ENCODE peak calls at places on chromosomes 4 and X, in seven cellular contexts. One of them, this sample, is unnamed.

GRCh38 chr4:98501383-98501782 is 157.0 kb downstream of the TSPAN5 start:
- DNase-seq in Calu3: no peak
- DNase-seq in NB4: peak; percentile 24
- DNase-seq in MM.1S: no peak
- DNase-seq in gastrocnemius medialis: no peak
- DNase-seq in HFF-Myc: no peak
- DNase-seq in left lung: no peak
- DNase-seq in this sample: no peak

GRCh38 chrX:31547416-31547815 is 475.6 kb upstream of the FTHL17 start:
- DNase-seq in MM.1S: no peak
- DNase-seq in HFF-Myc: no peak
- DNase-seq in Calu3: no peak
- DNase-seq in NB4: no peak
- DNase-seq in gastrocnemius medialis: no peak
- DNase-seq in left lung: no peak
- DNase-seq in this sample: no peak

GRCh38 chr4:109947918-109948317 is 35.2 kb downstream of the EGF start:
- DNase-seq in left lung: no peak
- DNase-seq in MM.1S: no peak
- DNase-seq in gastrocnemius medialis: no peak
- DNase-seq in NB4: no peak
- DNase-seq in HFF-Myc: no peak
- DNase-seq in Calu3: no peak
- DNase-seq in this sample: no peak

GRCh38 chr4:173074501-173074946 is 94.1 kb upstream of the GALNT7 start:
- DNase-seq in HFF-Myc: peak; percentile 68
- DNase-seq in gastrocnemius medialis: peak; percentile 35
- DNase-seq in MM.1S: no peak
- DNase-seq in left lung: no peak
- DNase-seq in Calu3: peak; percentile 4
- DNase-seq in NB4: peak; percentile 87
- DNase-seq in this sample: no peak

GRCh38 chr4:183797445-183798248 is 107.5 kb upstream of the STOX2 start:
- DNase-seq in HFF-Myc: no peak
- DNase-seq in gastrocnemius medialis: no peak
- DNase-seq in NB4: peak; percentile 33
- DNase-seq in MM.1S: no peak
- DNase-seq in left lung: peak; percentile 47
- DNase-seq in Calu3: peak; percentile 60
- DNase-seq in this sample: no peak

GRCh38 chrX:20378291-20378920 is 111.7 kb upstream of the RPS6KA3 start:
- DNase-seq in NB4: no peak
- DNase-seq in HFF-Myc: no peak
- DNase-seq in left lung: no peak
- DNase-seq in gastrocnemius medialis: no peak
- DNase-seq in Calu3: peak; percentile 52
- DNase-seq in MM.1S: no peak
- DNase-seq in this sample: no peak

GRCh38 chr4:74621616-74622015 is 172.7 kb downstream of the BTC start:
- DNase-seq in Calu3: no peak
- DNase-seq in NB4: no peak
- DNase-seq in gastrocnemius medialis: no peak
- DNase-seq in MM.1S: no peak
- DNase-seq in left lung: no peak
- DNase-seq in HFF-Myc: no peak
- DNase-seq in this sample: no peak

GRCh38 chr4:53595204-53595603 is 3.9 kb upstream of the LNX1 start:
- DNase-seq in left lung: no peak
- DNase-seq in gastrocnemius medialis: no peak
- DNase-seq in HFF-Myc: no peak
- DNase-seq in NB4: no peak
- DNase-seq in Calu3: no peak
- DNase-seq in MM.1S: no peak
- DNase-seq in this sample: no peak

GRCh38 chr4:69484011-69484410 is 11.7 kb downstream of the UGT2B4 start:
- DNase-seq in Calu3: no peak
- DNase-seq in HFF-Myc: no peak
- DNase-seq in NB4: no peak
- DNase-seq in MM.1S: no peak
- DNase-seq in left lung: no peak
- DNase-seq in gastrocnemius medialis: no peak
- DNase-seq in this sample: no peak

GRCh38 chr4:53021709-53022108 is 159.6 kb downstream of the RASL11B start:
- DNase-seq in NB4: no peak
- DNase-seq in HFF-Myc: no peak
- DNase-seq in gastrocnemius medialis: no peak
- DNase-seq in MM.1S: no peak
- DNase-seq in Calu3: no peak
- DNase-seq in left lung: no peak
- DNase-seq in this sample: no peak

GRCh38 chr4:25031077-25031606 is 396 bp upstream of the LGI2 start:
- DNase-seq in NB4: peak; percentile 69
- DNase-seq in left lung: no peak
- DNase-seq in HFF-Myc: no peak
- DNase-seq in MM.1S: no peak
- DNase-seq in Calu3: peak; percentile 1
- DNase-seq in gastrocnemius medialis: no peak
- DNase-seq in this sample: no peak

GRCh38 chrX:123993326-123993725 is 31.8 kb downstream of the STAG2 start:
- DNase-seq in MM.1S: no peak
- DNase-seq in left lung: no peak
- DNase-seq in NB4: no peak
- DNase-seq in Calu3: no peak
- DNase-seq in gastrocnemius medialis: no peak
- DNase-seq in HFF-Myc: peak; percentile 7
- DNase-seq in this sample: no peak

GRCh38 chr4:90137545-90137944 is 10.4 kb downstream of the CCSER1 start:
- DNase-seq in NB4: peak; percentile 4
- DNase-seq in gastrocnemius medialis: no peak
- DNase-seq in Calu3: no peak
- DNase-seq in HFF-Myc: no peak
- DNase-seq in MM.1S: no peak
- DNase-seq in left lung: no peak
- DNase-seq in this sample: no peak

GRCh38 chr4:2261110-2261852 is 628 bp downstream of the MXD4 start:
- DNase-seq in left lung: peak; percentile 65
- DNase-seq in MM.1S: peak; percentile 61
- DNase-seq in NB4: peak; percentile 71
- DNase-seq in gastrocnemius medialis: peak; percentile 33
- DNase-seq in Calu3: peak; percentile 47
- DNase-seq in HFF-Myc: no peak
- DNase-seq in this sample: peak; percentile 30

GRCh38 chr4:6926681-6927478 is 17.3 kb downstream of the TBC1D14 start:
- DNase-seq in MM.1S: no peak
- DNase-seq in Calu3: no peak
- DNase-seq in left lung: peak; percentile 83
- DNase-seq in gastrocnemius medialis: no peak
- DNase-seq in HFF-Myc: no peak
- DNase-seq in NB4: peak; percentile 66
- DNase-seq in this sample: no peak

GRCh38 chrX:24506082-24506481 is 41.0 kb downstream of the PDK3 start:
- DNase-seq in NB4: peak; percentile 16
- DNase-seq in HFF-Myc: no peak
- DNase-seq in Calu3: no peak
- DNase-seq in gastrocnemius medialis: no peak
- DNase-seq in left lung: no peak
- DNase-seq in MM.1S: no peak
- DNase-seq in this sample: no peak

GRCh38 chr4:184400375-184400870 is 73.9 kb downstream of the IRF2 start:
- DNase-seq in Calu3: peak; percentile 11
- DNase-seq in MM.1S: no peak
- DNase-seq in NB4: no peak
- DNase-seq in gastrocnemius medialis: peak; percentile 45
- DNase-seq in HFF-Myc: peak; percentile 48
- DNase-seq in left lung: no peak
- DNase-seq in this sample: no peak

GRCh38 chr4:114263233-114263632 is 283.8 kb upstream of the ARSJ start:
- DNase-seq in NB4: no peak
- DNase-seq in left lung: no peak
- DNase-seq in Calu3: no peak
- DNase-seq in HFF-Myc: peak; percentile 3
- DNase-seq in MM.1S: no peak
- DNase-seq in gastrocnemius medialis: no peak
- DNase-seq in this sample: no peak

GRCh38 chrX:106035064-106035463 is 3.5 kb downstream of the SERPINA7 start:
- DNase-seq in HFF-Myc: no peak
- DNase-seq in left lung: no peak
- DNase-seq in Calu3: no peak
- DNase-seq in gastrocnemius medialis: no peak
- DNase-seq in NB4: peak; percentile 4
- DNase-seq in MM.1S: no peak
- DNase-seq in this sample: no peak
- TF ChIP-seq CTCF in HFF-Myc: no peak
- TF ChIP-seq CTCF in left lung: no peak
- TF ChIP-seq CTCF in Calu3: no peak
- TF ChIP-seq CTCF in gastrocnemius medialis: no peak
- TF ChIP-seq CTCF in NB4: peak; percentile 22
- TF ChIP-seq CTCF in MM.1S: peak; percentile 49
- TF ChIP-seq CTCF in this sample: no peak

DNA sequence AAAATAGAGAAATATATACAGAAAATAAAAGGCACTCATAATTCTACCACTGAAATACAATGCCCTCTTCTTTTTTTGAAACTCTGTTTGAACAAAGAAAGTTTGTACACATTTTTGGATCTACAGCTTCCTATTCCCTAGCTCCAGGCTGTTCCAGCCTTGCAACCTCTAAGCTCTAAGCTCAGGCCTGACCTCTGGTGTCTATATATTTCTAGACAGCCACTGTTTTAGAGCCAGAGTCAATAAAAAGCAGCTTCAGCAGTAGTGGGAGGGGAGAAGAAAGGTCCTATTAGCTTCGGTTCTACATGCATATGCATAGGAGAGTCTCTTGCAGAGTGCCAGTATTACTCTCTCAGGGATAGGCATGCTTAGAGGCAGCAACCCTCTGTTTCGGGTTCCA is 39.7 kb downstream of the CLDN2 start:
- DNase-seq in MM.1S: no peak
- DNase-seq in left lung: no peak
- DNase-seq in NB4: peak; percentile 1
- DNase-seq in Calu3: peak; percentile 17
- DNase-seq in gastrocnemius medialis: no peak
- DNase-seq in HFF-Myc: no peak
- DNase-seq in this sample: no peak
- TF ChIP-seq CTCF in MM.1S: no peak
- TF ChIP-seq CTCF in left lung: no peak
- TF ChIP-seq CTCF in NB4: no peak
- TF ChIP-seq CTCF in Calu3: no peak
- TF ChIP-seq CTCF in gastrocnemius medialis: no peak
- TF ChIP-seq CTCF in HFF-Myc: peak; percentile 9
- TF ChIP-seq CTCF in this sample: no peak

DNA sequence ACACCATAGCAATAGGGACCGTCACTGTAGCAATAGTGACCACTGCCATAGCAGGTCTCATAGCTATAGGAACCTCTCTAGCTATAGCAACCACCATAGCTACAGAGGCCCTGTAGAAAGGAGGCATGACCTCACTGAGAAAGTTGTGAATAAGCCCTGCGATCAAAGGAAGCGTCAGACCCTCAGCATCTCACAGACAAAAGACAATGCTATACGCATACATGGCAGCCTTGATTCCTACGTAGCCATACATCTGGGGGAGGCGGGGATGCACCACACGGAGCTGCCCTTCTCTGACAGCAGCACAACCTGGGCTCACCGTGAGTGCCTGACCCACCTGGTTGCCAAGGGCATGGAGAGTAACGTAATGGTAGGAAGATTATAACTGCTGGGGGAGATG is 88.5 kb downstream of the MTMR1 start:
- DNase-seq in Calu3: no peak
- DNase-seq in gastrocnemius medialis: no peak
- DNase-seq in left lung: no peak
- DNase-seq in NB4: no peak
- DNase-seq in MM.1S: no peak
- DNase-seq in HFF-Myc: no peak
- DNase-seq in this sample: no peak
- TF ChIP-seq CTCF in Calu3: no peak
- TF ChIP-seq CTCF in gastrocnemius medialis: no peak
- TF ChIP-seq CTCF in left lung: no peak
- TF ChIP-seq CTCF in NB4: no peak
- TF ChIP-seq CTCF in MM.1S: no peak
- TF ChIP-seq CTCF in HFF-Myc: no peak
- TF ChIP-seq CTCF in this sample: no peak

DNA sequence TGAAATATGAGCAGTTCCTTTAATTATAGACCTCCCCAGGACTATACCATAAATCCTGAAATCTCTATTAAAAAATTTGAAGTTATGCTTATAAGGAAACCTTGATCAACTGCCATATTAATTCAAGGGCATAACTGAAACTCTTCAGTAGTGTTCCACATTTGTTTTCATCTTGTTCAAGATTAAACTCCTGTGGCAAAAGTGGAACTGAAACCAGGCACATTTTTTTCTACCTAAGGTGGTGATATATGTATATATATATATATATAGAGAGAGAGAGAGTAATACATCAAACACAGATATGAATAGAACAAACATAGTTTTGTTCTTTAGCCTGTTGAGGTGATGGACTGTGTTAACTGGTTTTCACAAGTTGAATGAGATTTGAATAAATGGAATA is 287.9 kb downstream of the DACH2 start:
- DNase-seq in MM.1S: peak; percentile 89
- DNase-seq in gastrocnemius medialis: no peak
- DNase-seq in NB4: no peak
- DNase-seq in Calu3: no peak
- DNase-seq in HFF-Myc: no peak
- DNase-seq in left lung: no peak
- DNase-seq in this sample: no peak
- TF ChIP-seq CTCF in MM.1S: no peak
- TF ChIP-seq CTCF in gastrocnemius medialis: no peak
- TF ChIP-seq CTCF in NB4: no peak
- TF ChIP-seq CTCF in Calu3: no peak
- TF ChIP-seq CTCF in HFF-Myc: no peak
- TF ChIP-seq CTCF in left lung: no peak
- TF ChIP-seq CTCF in this sample: no peak

GRCh38 chr4:40915318-40916217 is 165.8 kb downstream of the NSUN7 start:
- DNase-seq in Calu3: no peak
- DNase-seq in MM.1S: no peak
- DNase-seq in gastrocnemius medialis: no peak
- DNase-seq in left lung: no peak
- DNase-seq in NB4: no peak
- DNase-seq in HFF-Myc: no peak
- DNase-seq in this sample: no peak

GRCh38 chr4:40916218-40916555 is 166.4 kb downstream of the NSUN7 start:
- DNase-seq in NB4: no peak
- DNase-seq in HFF-Myc: no peak
- DNase-seq in MM.1S: no peak
- DNase-seq in gastrocnemius medialis: peak; percentile 78
- DNase-seq in left lung: no peak
- DNase-seq in Calu3: no peak
- DNase-seq in this sample: no peak

GRCh38 chr4:40918330-40918729 is 168.6 kb downstream of the NSUN7 start:
- DNase-seq in HFF-Myc: no peak
- DNase-seq in left lung: peak; percentile 52
- DNase-seq in gastrocnemius medialis: peak; percentile 90
- DNase-seq in NB4: no peak
- DNase-seq in Calu3: no peak
- DNase-seq in MM.1S: no peak
- DNase-seq in this sample: peak; percentile 46

GRCh38 chr4:40912455-40913055 is 162.8 kb downstream of the NSUN7 start:
- DNase-seq in HFF-Myc: no peak
- DNase-seq in MM.1S: no peak
- DNase-seq in Calu3: no peak
- DNase-seq in gastrocnemius medialis: no peak
- DNase-seq in left lung: no peak
- DNase-seq in NB4: no peak
- DNase-seq in this sample: no peak

GRCh38 chr4:40916880-40917279 is 167.1 kb downstream of the NSUN7 start:
- DNase-seq in Calu3: peak; percentile 51
- DNase-seq in NB4: peak; percentile 81
- DNase-seq in left lung: peak; percentile 61
- DNase-seq in MM.1S: peak; percentile 33
- DNase-seq in gastrocnemius medialis: peak; percentile 69
- DNase-seq in HFF-Myc: no peak
- DNase-seq in this sample: no peak
- TF ChIP-seq CTCF in Calu3: peak; percentile 31
- TF ChIP-seq CTCF in NB4: peak; percentile 82
- TF ChIP-seq CTCF in left lung: peak; percentile 31
- TF ChIP-seq CTCF in MM.1S: peak; percentile 56
- TF ChIP-seq CTCF in gastrocnemius medialis: peak; percentile 50
- TF ChIP-seq CTCF in HFF-Myc: peak; percentile 45
- TF ChIP-seq CTCF in this sample: no peak